ENCODE peak calls at places on chromosomes 4 and X, in six cellular contexts. N, Q, Y, V, H and P are unnamed samples.
A peak's percentile ranks its signal among the peaks of the same experiment; 100 is the strongest.

GRCh38 chr4:8671712-8672290 is 79.2 kb downstream of the CPZ start:
- DNase-seq in H (no peak), N (no peak), V (no peak), Q (no peak), Y (no peak), P (no peak)

GRCh38 chrX:66918511-66918910 is 279.6 kb upstream of the EDA2R start:
- DNase-seq in V (no peak), Q (no peak), Y (no peak), H (no peak), N (no peak), P (no peak)

GRCh38 chrX:23332101-23332887 is 2.4 kb upstream of the PTCHD1 start:
- DNase-seq in N (no peak), Y (no peak), V (no peak), Q (no peak), H (no peak), P (no peak)

GRCh38 chr4:100075056-100075455 is 115.2 kb downstream of the DDIT4L start:
- DNase-seq in Y (no peak), H (no peak), V (no peak), Q (no peak), N (no peak), P (no peak)

GRCh38 chr4:7134737-7135388 is 57.5 kb upstream of the SORCS2 start:
- DNase-seq in V (no peak), H (peak; percentile 55), Q (peak; percentile 75), N (no peak), Y (no peak), P (no peak)

GRCh38 chr4:144104509-144105130 is 35.9 kb downstream of the GYPA start:
- DNase-seq in Y (no peak), H (no peak), V (no peak), Q (no peak), N (no peak), P (no peak)

GRCh38 chrX:7996414-7996813 is 69.2 kb upstream of the PNPLA4 start:
- DNase-seq in Q (no peak), N (peak; percentile 12), Y (no peak), V (no peak), H (no peak), P (no peak)

GRCh38 chr4:145909331-145909730 is 29.3 kb downstream of the ZNF827 start:
- DNase-seq in V (no peak), H (peak; percentile 75), N (no peak), Y (no peak), Q (no peak), P (peak; percentile 71)